ENCODE peak calls at places on chromosomes 3 and 15, in five cellular contexts. Z is neuronal stem cell, L is IMR-90, S is H9, N is mesendoderm. Q is an unnamed sample.

GRCh38 chr3:76824658-76825310 is 215.1 kb upstream of the ROBO2 start:
- DNase-seq in Z (no peak), S (no peak), L (no peak), N (no peak), Q (no peak)

GRCh38 chr15:93716615-93717221 is 514.6 kb upstream of the MCTP2 start:
- DNase-seq in L (no peak), Z (no peak), N (no peak), S (no peak), Q (no peak)

GRCh38 chr15:93770788-93771187 is 460.6 kb upstream of the MCTP2 start:
- DNase-seq in N (no peak), Z (no peak), S (no peak), L (no peak), Q (no peak)

GRCh38 chr3:66317750-66318366 is 97.1 kb downstream of the SLC25A26 start:
- DNase-seq in S (no peak), N (no peak), L (no peak), Z (no peak), Q (no peak)

GRCh38 chr3:120049881-120050539 is 44.2 kb downstream of the GSK3B start:
- DNase-seq in S (no peak), N (no peak), L (no peak), Z (no peak), Q (no peak)

GRCh38 chr15:27017168-27017809 is 46.3 kb downstream of the GABRG3 start:
- DNase-seq in N (peak; percentile 89), L (peak; percentile 58), Z (peak; percentile 69), S (peak; percentile 83), Q (peak; percentile 45)

GRCh38 chr3:35883929-35884328 is 244.6 kb downstream of the ARPP21 start:
- DNase-seq in S (no peak), Z (no peak), N (no peak), L (no peak), Q (no peak)

GRCh38 chr3:46986055-46986730 is 6.7 kb downstream of the NBEAL2 start:
- DNase-seq in Z (no peak), N (no peak), S (no peak), L (no peak), Q (no peak)

GRCh38 chr15:101027273-101027901 is 108.2 kb downstream of the LRRK1 start:
- DNase-seq in L (no peak), N (no peak), S (peak; percentile 28), Z (no peak), Q (no peak)

GRCh38 chr15:89195836-89196235 is 25.5 kb downstream of the RLBP1 start:
- DNase-seq in L (peak; percentile 49), N (no peak), Z (no peak), S (no peak), Q (no peak)

GRCh38 chr15:83516935-83517334 is 69.8 kb downstream of the SH3GL3 start:
- DNase-seq in L (peak; percentile 13), S (no peak), N (no peak), Z (no peak), Q (no peak)

GRCh38 chr3:12658593-12659058 is 5.3 kb downstream of the RAF1 start:
- DNase-seq in L (peak; percentile 80), N (no peak), Z (no peak), S (no peak), Q (no peak)

GRCh38 chr15:67146214-67146613 is 80.8 kb downstream of the SMAD3 start:
- DNase-seq in L (peak; percentile 93), S (no peak), N (no peak), Z (no peak), Q (no peak)

GRCh38 chr3:195450731-195451229 is 8.0 kb upstream of the ACAP2 start:
- DNase-seq in S (no peak), Z (no peak), L (peak; percentile 91), N (no peak), Q (peak; percentile 12)

GRCh38 chr3:72050048-72050632 is 265.2 kb upstream of the PROK2 start:
- DNase-seq in S (no peak), Z (no peak), L (no peak), N (no peak), Q (peak; percentile 24)

GRCh38 chr3:116667324-116667723 is 42.3 kb upstream of the TUSC7 start:
- DNase-seq in S (no peak), L (no peak), Z (no peak), N (peak; percentile 1), Q (no peak)

GRCh38 chr3:21750831-21751391 is at the start of gene ZNF385D:
- DNase-seq in Z (peak; percentile 71), N (peak; percentile 97), L (peak; percentile 33), S (peak; percentile 95), Q (no peak)

GRCh38 chr3:39192490-39193092 is at the start of gene XIRP1:
- DNase-seq in N (no peak), S (no peak), L (peak; percentile 33), Z (no peak), Q (no peak)

GRCh38 chr3:24495334-24495994 is 814 bp upstream of the THRB start:
- DNase-seq in Z (peak; percentile 31), S (peak; percentile 70), L (no peak), N (peak; percentile 76), Q (peak; percentile 74)

GRCh38 chr15:86384191-86384590 is 304.5 kb downstream of the AGBL1 start:
- DNase-seq in S (no peak), Z (no peak), L (no peak), N (no peak), Q (no peak)

GRCh38 chr3:30437172-30437571 is 169.2 kb upstream of the TGFBR2 start:
- DNase-seq in Z (no peak), L (peak; percentile 62), N (peak; percentile 16), S (no peak), Q (no peak)

GRCh38 chr3:137012097-137012501 is 54.3 kb downstream of the IL20RB start:
- DNase-seq in Z (no peak), N (peak; percentile 37), S (no peak), L (peak; percentile 71), Q (no peak)

GRCh38 chr15:98703291-98703690 is 55.0 kb downstream of the IGF1R start:
- DNase-seq in Z (no peak), S (no peak), N (no peak), L (no peak), Q (no peak)

GRCh38 chr15:60803059-60803458 is 324.1 kb upstream of the ICE2 start:
- DNase-seq in N (no peak), Z (no peak), S (no peak), L (no peak), Q (no peak)
- H3K18ac ChIP-seq in N (no peak overlapping the region), Z (no peak overlapping the region), S (no peak overlapping the region), L (no peak overlapping the region), Q (no peak overlapping the region)

GRCh38 chr15:78076231-78077052 is 1.1 kb downstream of the TBC1D2B start:
- DNase-seq in L (no peak), N (peak; percentile 51), S (no peak), Z (no peak), Q (no peak)
- H3K9ac ChIP-seq in L (peak overlapping the region; percentile 92), N (peak overlapping the region; percentile 65), S (peak overlapping the region; percentile 0), Z (peak overlapping the region; percentile 94), Q (no peak overlapping the region)

GRCh38 chr15:43517354-43518072 is at the start of gene MAP1A:
- DNase-seq in N (peak; percentile 75), S (peak; percentile 77), Z (no peak), L (peak; percentile 71), Q (no peak)

GRCh38 chr15:43519207-43519606 is 1.8 kb downstream of the MAP1A start:
- DNase-seq in S (no peak), N (no peak), Z (no peak), L (no peak), Q (no peak)

GRCh38 chr15:43516801-43517353 is 531 bp upstream of the MAP1A start:
- DNase-seq in S (no peak), L (peak; percentile 68), Z (no peak), N (peak; percentile 68), Q (no peak)

GRCh38 chr15:43520138-43520537 is 2.7 kb downstream of the MAP1A start:
- DNase-seq in L (no peak), Z (no peak), N (no peak), S (no peak), Q (no peak)

DNA sequence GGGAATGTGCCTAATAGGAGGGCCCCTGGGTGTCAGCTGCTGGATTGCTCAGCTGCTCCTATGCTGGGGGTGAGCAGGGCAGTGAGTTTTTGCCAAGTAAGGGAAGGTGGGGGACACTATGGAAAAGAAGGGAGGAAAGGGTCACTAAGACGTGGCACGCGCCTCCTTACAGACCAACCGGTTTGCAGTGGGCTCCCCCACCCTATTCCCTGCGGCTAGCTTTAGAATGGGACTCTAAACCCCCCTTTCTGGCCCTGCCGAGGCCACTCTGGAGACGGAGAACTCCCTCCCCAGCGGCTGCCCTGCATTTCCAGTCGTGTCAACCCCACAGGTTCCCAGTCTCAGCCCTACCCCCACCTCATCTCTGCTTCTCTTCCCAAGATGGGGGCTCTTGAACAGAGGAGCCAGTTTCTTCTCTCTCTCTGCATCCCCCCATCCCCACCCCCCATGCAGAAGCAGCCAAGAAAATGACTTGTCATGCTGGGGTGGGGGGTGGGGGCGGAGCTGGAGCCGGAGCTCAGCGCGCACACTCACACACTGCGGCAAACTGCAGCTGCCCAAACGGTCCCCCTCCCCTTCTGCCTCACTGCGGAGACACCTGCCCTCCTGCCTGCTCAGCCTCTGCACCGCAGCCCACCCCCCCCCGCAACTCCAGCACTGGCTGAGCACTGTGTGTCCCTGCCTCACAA is 809 bp downstream of the MAP1A start:
- DNase-seq in N (peak; percentile 75), L (peak; percentile 63), Z (no peak), S (peak; percentile 60), Q (no peak)
- H4K8ac ChIP-seq in N (no peak overlapping the region), L (peak overlapping the region; percentile 97), Z (no peak overlapping the region), S (no peak overlapping the region), Q (peak overlapping the region; percentile 13)

DNA sequence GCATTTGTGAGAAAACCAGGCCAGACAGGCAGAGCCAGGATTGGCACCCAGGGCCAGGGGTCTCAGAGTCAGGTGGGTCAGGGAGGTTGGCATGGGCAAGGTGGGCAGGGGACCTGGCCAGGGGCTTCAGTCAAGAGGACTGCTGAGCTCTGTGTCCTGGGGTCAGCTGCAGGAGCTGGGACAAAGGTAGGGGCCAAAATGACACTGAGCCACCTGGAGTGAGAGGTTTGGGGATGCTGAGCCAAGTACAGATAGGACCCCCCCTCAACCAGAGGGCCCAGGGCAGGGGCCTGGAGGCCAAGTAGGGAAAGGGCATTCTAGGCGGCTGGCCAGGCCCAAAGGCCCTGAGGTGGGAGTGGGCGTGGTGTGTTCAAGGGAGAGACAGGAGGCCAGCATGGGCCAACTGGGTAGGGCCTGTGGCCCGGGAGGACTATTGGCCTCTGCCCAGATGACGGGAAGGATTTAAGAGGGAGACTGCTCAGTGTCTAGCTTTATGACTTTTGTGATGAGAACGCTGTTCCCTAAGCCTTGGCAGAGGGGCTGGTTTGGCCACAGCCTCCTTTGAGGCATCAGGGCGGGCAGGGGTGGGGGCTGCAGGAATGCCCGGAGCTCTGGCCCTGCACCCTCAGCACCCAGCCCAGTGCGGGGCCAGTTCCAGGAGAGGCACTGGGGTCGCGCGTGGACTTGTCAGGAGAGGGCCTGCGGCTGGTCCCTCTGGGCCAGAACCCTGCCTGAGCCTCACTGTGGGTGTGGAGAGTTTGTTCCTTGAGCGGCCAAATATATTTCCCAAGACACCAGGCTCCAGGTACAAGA is 3.1 kb downstream of the CFAP100 start:
- DNase-seq in N (no peak), Z (no peak), L (no peak), S (no peak), Q (no peak)
- H3K18ac ChIP-seq in N (no peak overlapping the region), Z (no peak overlapping the region), L (no peak overlapping the region), S (no peak overlapping the region), Q (no peak overlapping the region)

DNA sequence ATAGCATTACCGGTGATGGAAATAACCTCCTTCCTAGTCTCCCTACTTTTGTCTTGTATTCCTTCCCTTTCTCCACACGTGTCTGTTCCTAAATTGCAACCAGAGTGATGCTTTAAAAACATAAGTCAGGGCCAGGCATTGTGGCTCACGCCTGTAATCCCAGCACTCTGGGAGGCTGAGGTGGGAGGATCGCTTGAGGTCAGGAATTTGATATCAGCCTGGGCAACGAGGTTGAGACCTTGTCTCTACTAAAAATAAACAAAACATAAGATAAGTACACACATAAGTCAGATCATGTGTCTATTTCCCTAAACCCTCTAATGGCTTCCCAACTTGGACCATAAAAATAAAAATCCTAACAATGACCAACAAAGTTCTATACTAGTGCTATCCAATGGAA is 18.4 kb downstream of the ARMC8 start:
- DNase-seq in N (no peak), S (no peak), L (no peak), Z (no peak), Q (no peak)
- H3K9ac ChIP-seq in N (no peak overlapping the region), S (no peak overlapping the region), L (no peak overlapping the region), Z (no peak overlapping the region), Q (no peak overlapping the region)